ENCODE peak calls at places on chromosomes 3 and 15, in nine cellular contexts. E is iPS-NIHi11; Y is amniotic stem cell; Z is NCI-H1694; N is caudate nucleus; B is fibroblast of the aortic adventitia; V is activated CD8-positive, alpha-beta T cell treated with anti-CD3 and anti-CD28 coated beads, Interleukin-2, amount 10 ng/mL, durations not matched to agents 7 days and 5 days; R is AG08396; D is stimulated activated CD4-positive, alpha-beta T cell treated with anti-CD3 and anti-CD28 coated beads, TNF-alpha, amount 100 ng/mL, for 4 hours. C is an unnamed sample.

GRCh38 chr15:33994005-33994615 is 25.8 kb downstream of the CHRM5 start:
- DNase-seq in Z (no peak), E (no peak), D (no peak), N (no peak), V (peak), R (no peak), Y (peak), B (peak), C (no peak)

GRCh38 chr15:33872761-33873106 is 95.6 kb upstream of the CHRM5 start:
- DNase-seq in B (no peak), R (no peak), N (no peak), Y (no peak), E (no peak), V (no peak), D (no peak), Z (no peak), C (no peak)

GRCh38 chr3:38640661-38641441 is 8.6 kb downstream of the SCN5A start:
- DNase-seq in B (no peak), R (no peak), E (peak), N (no peak), D (no peak), Y (no peak), Z (no peak), V (no peak), C (no peak)

GRCh38 chr15:63185206-63185605 is 4.2 kb upstream of the RAB8B start:
- DNase-seq in E (no peak), Y (no peak), B (no peak), V (no peak), D (no peak), N (no peak), Z (no peak), R (no peak), C (no peak)

GRCh38 chr3:193559100-193559499 is 4.4 kb upstream of the ATP13A4 start:
- DNase-seq in B (no peak), Y (no peak), E (no peak), V (no peak), Z (no peak), D (no peak), N (no peak), R (no peak), C (no peak)

GRCh38 chr3:55588120-55588765 is 101.1 kb upstream of the WNT5A start:
- DNase-seq in Z (no peak), R (no peak), E (no peak), V (no peak), N (no peak), B (no peak), D (no peak), Y (no peak), C (no peak)

GRCh38 chr3:14221902-14222301 is 43.3 kb downstream of the LSM3 start:
- DNase-seq in R (no peak), V (no peak), Z (no peak), D (no peak), N (no peak), B (no peak), Y (no peak), E (no peak), C (no peak)

GRCh38 chr15:82393671-82394070 is 35.9 kb upstream of the GOLGA6L9 start:
- DNase-seq in B (no peak), V (no peak), Z (no peak), R (peak), D (no peak), N (no peak), E (no peak), Y (no peak), C (no peak)

GRCh38 chr15:101029971-101030661 is 111.0 kb downstream of the LRRK1 start:
- DNase-seq in V (peak), Z (no peak), E (no peak), N (no peak), D (no peak), Y (no peak), R (no peak), B (no peak), C (no peak)

GRCh38 chr15:65924004-65924403 is 54.7 kb downstream of the RAB11A start:
- DNase-seq in V (no peak), Z (no peak), R (no peak), B (no peak), E (no peak), Y (no peak), D (no peak), N (no peak), C (no peak)

GRCh38 chr3:18237251-18238005 is 187.7 kb downstream of the SATB1 start:
- DNase-seq in B (peak), N (no peak), Y (peak), E (no peak), Z (no peak), D (no peak), V (no peak), R (peak), C (no peak)

GRCh38 chr15:76398702-76399101 is 62.1 kb downstream of the ISL2 start:
- DNase-seq in R (no peak), N (no peak), Z (no peak), Y (no peak), B (no peak), E (no peak), D (no peak), V (no peak), C (no peak)

GRCh38 chr3:160150525-160150924 is 74.7 kb upstream of the C3orf80 start:
- DNase-seq in D (no peak), Z (no peak), V (no peak), E (no peak), B (peak), Y (no peak), R (no peak), N (no peak), C (no peak)

GRCh38 chr3:47359283-47359682 is 21.5 kb upstream of the PTPN23 start:
- DNase-seq in B (no peak), R (no peak), N (no peak), Z (no peak), V (no peak), D (no peak), Y (no peak), E (no peak), C (no peak)

GRCh38 chr15:68599560-68600071 is 20.8 kb downstream of the CORO2B start:
- DNase-seq in D (no peak), Y (peak), R (peak), Z (no peak), N (no peak), V (no peak), E (peak), B (peak), C (no peak)

GRCh38 chr3:134463676-134464611 is 21.8 kb downstream of the ANAPC13 start:
- DNase-seq in D (no peak), R (peak), E (peak), N (no peak), V (no peak), B (peak), Y (peak), Z (no peak), C (no peak)

GRCh38 chr3:162742159-162742717 is 1245.6 kb downstream of the OTOL1 start:
- DNase-seq in R (no peak), N (no peak), D (no peak), Y (no peak), B (no peak), E (no peak), Z (no peak), V (no peak), C (no peak)

GRCh38 chr3:16300881-16301359 is 35.9 kb downstream of the OXNAD1 start:
- DNase-seq in E (no peak), B (no peak), V (peak), D (no peak), R (no peak), Z (no peak), Y (no peak), N (no peak), C (no peak)

GRCh38 chr15:89177633-89178306 is 43.6 kb downstream of the RLBP1 start:
- DNase-seq in R (peak), B (peak), Z (peak), E (peak), V (peak), D (peak), N (no peak), Y (peak), C (peak)

GRCh38 chr3:67083277-67083676 is 85.2 kb downstream of the KBTBD8 start:
- DNase-seq in Z (no peak), B (peak), N (no peak), D (peak), E (no peak), R (no peak), Y (no peak), V (peak), C (no peak)

GRCh38 chr15:40115670-40116093 is 7.0 kb upstream of the BMF start:
- DNase-seq in D (no peak), V (peak), R (no peak), B (no peak), Z (no peak), E (peak), Y (no peak), N (no peak), C (no peak)

GRCh38 chr3:8712871-8713360 is 20.7 kb upstream of the CAV3 start:
- DNase-seq in D (no peak), Z (no peak), R (no peak), V (no peak), E (peak), B (no peak), N (no peak), Y (no peak), C (no peak)

GRCh38 chr15:61916104-61916503 is 144.1 kb downstream of the VPS13C start:
- DNase-seq in N (no peak), E (no peak), R (peak), Y (peak), D (no peak), B (peak), Z (no peak), V (no peak), C (no peak)